ENCODE peak calls at places on chromosomes 13 and 19, in eight cellular contexts. I is CD4-positive, alpha-beta T cell; V is spleen; F is stomach; L is tibial artery; Q is colonic mucosa; S is heart right ventricle; N is cardiac fibroblast. E is an unnamed sample.

GRCh38 chr13:53507741-53508140 is 479.1 kb downstream of the OLFM4 start:
- DNase-seq in S (no peak), V (no peak), I (no peak), L (no peak), F (no peak), N (no peak), Q (no peak), E (no peak)

GRCh38 chr19:41445575-41445974 is 2.6 kb downstream of the ERICH4 start:
- DNase-seq in N (no peak), L (no peak), V (no peak), I (no peak), Q (no peak), S (no peak), F (no peak), E (no peak)

GRCh38 chr19:42325896-42326771 is 699 bp downstream of the MEGF8 start:
- DNase-seq in F (peak), Q (peak), S (no peak), I (peak), V (peak), L (no peak), N (no peak), E (peak)

GRCh38 chr19:46372901-46373572 is 26.1 kb downstream of the PPP5C start:
- DNase-seq in Q (no peak), L (no peak), V (no peak), S (no peak), I (no peak), N (peak), F (no peak), E (no peak)

GRCh38 chr13:99313473-99313872 is 6.3 kb upstream of the GPR183 start:
- DNase-seq in V (no peak), N (no peak), Q (no peak), S (no peak), L (no peak), F (no peak), I (no peak), E (no peak)

GRCh38 chr19:7435602-7436001 is 53.2 kb downstream of the PEX11G start:
- DNase-seq in Q (no peak), V (no peak), F (no peak), L (no peak), S (no peak), I (no peak), N (no peak), E (no peak)

GRCh38 chr13:111388851-111389500 is 68.5 kb downstream of the TEX29 start:
- DNase-seq in S (no peak), V (no peak), L (peak), I (peak), Q (no peak), N (no peak), F (peak), E (no peak)

GRCh38 chr13:32417995-32418394 is 9.9 kb downstream of the N4BP2L1 start:
- DNase-seq in I (no peak), N (no peak), L (no peak), V (no peak), S (no peak), F (no peak), Q (no peak), E (no peak)

GRCh38 chr13:73090116-73090811 is 31.5 kb downstream of the KLF5 start:
- DNase-seq in N (peak), Q (peak), I (no peak), F (peak), V (no peak), L (no peak), S (no peak), E (no peak)

DNA sequence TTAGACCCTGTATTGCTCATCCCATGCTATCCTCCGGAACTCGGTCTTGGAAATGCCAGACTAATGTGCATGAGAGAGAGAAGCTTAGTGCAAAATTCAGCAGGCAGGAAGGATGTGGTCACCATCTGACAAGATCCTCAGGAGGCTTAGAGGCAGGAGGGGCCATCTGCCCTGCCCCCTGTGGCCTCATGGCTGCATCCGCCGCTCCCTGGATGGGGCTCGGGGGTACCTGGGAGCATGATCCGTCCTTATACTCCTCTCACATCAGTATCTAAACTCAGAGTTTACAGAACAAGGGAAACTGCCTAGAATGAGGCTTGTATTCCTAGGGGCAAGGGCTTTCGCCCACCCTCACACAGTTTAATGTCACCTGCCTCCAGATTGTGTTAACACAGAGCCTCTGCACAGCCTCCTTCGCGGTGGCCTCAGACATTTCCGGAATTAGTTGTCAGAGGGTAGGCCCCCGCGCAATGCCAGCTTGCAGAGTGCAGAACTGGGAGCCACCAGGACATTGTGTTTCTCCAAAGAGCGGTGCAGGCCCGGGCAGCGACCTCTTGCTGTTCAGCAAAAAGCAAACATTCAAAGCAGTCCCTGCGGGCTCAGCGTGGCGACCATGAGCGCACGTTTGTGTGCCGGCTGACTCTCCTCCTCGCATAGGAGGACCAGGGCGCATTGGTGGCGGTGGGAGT is 39.2 kb downstream of the GPR12 start:
- DNase-seq in I (peak), L (no peak), V (peak), S (no peak), Q (no peak), N (no peak), F (peak), E (no peak)
- TF ChIP-seq CTCF in I (no peak), L (no peak), V (no peak), S (no peak), Q (no peak), N (no peak), F (no peak), E (no peak)

GRCh38 chr13:88761145-88761544 is 1090.0 kb downstream of the SLITRK5 start:
- DNase-seq in V (no peak), S (no peak), I (no peak), F (no peak), Q (no peak), L (no peak), N (no peak), E (no peak)
- TF ChIP-seq CTCF in V (no peak), S (no peak), I (no peak), F (no peak), Q (no peak), L (no peak), N (no peak), E (no peak)

GRCh38 chr19:4278926-4279529 is at the start of gene SHD:
- DNase-seq in Q (no peak), V (no peak), L (no peak), I (no peak), S (no peak), N (no peak), F (no peak), E (no peak)
- TF ChIP-seq CTCF in Q (no peak), V (no peak), L (no peak), I (no peak), S (no peak), N (no peak), F (no peak), E (no peak)

DNA sequence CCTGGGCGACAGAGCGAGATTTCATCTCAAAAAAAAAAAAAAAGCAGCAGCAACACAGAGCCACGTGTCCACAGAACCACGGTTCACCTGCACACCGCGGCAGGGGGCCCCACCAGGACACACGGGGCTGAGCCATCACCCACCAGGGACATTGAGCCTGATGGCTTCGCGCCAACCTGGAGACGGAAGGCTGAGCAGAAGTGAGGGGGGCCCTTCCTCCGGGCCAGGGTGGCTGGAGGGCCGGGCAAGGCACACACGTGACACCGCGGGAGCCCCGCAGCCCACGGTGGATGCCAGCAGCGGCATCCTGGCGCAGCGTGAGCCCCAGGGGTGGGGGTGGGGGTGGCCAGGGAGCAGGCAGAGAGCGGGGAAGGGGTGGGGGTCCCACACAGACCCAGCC is 33.8 kb downstream of the SBNO2 start:
- DNase-seq in I (no peak), N (no peak), S (no peak), V (no peak), Q (no peak), F (no peak), L (no peak), E (no peak)
- TF ChIP-seq CTCF in I (no peak), N (no peak), S (no peak), V (no peak), Q (no peak), F (no peak), L (no peak), E (no peak)